ENCODE peak calls at places on chromosomes 12 and 14, in six cellular contexts. One of them, this sample, is unnamed.

GRCh38 chr14:55535521-55536207 is 44.3 kb upstream of the KTN1 start:
- DNase-seq in cardiac fibroblast: no peak
- DNase-seq in adipocyte: no peak
- DNase-seq in substantia nigra: no peak
- DNase-seq in NCI-H748 treated with DMSO at 0.1 percent for 48 hours: no peak
- DNase-seq in fibroblast of mammary gland: no peak
- DNase-seq in this sample: no peak

GRCh38 chr14:99427632-99428315 is 52.9 kb downstream of the SETD3 start:
- DNase-seq in cardiac fibroblast: peak
- DNase-seq in substantia nigra: no peak
- DNase-seq in NCI-H748 treated with DMSO at 0.1 percent for 48 hours: no peak
- DNase-seq in fibroblast of mammary gland: peak
- DNase-seq in adipocyte: no peak
- DNase-seq in this sample: no peak

GRCh38 chr12:106113042-106113441 is 25.7 kb downstream of the NUAK1 start:
- DNase-seq in substantia nigra: no peak
- DNase-seq in adipocyte: peak
- DNase-seq in NCI-H748 treated with DMSO at 0.1 percent for 48 hours: no peak
- DNase-seq in cardiac fibroblast: no peak
- DNase-seq in fibroblast of mammary gland: no peak
- DNase-seq in this sample: no peak

GRCh38 chr12:91774471-91774921 is 371.1 kb downstream of the BTG1 start:
- DNase-seq in fibroblast of mammary gland: peak
- DNase-seq in adipocyte: peak
- DNase-seq in substantia nigra: no peak
- DNase-seq in cardiac fibroblast: peak
- DNase-seq in NCI-H748 treated with DMSO at 0.1 percent for 48 hours: no peak
- DNase-seq in this sample: no peak

GRCh38 chr12:50934981-50935807 is 17.1 kb upstream of the HIGD1C start:
- DNase-seq in fibroblast of mammary gland: peak
- DNase-seq in NCI-H748 treated with DMSO at 0.1 percent for 48 hours: no peak
- DNase-seq in adipocyte: peak
- DNase-seq in cardiac fibroblast: peak
- DNase-seq in substantia nigra: no peak
- DNase-seq in this sample: no peak

GRCh38 chr14:100975668-100976067 is 72.1 kb upstream of the RTL1 start:
- DNase-seq in cardiac fibroblast: no peak
- DNase-seq in fibroblast of mammary gland: peak
- DNase-seq in adipocyte: no peak
- DNase-seq in NCI-H748 treated with DMSO at 0.1 percent for 48 hours: no peak
- DNase-seq in substantia nigra: no peak
- DNase-seq in this sample: no peak

GRCh38 chr14:91154851-91155625 is 41.2 kb downstream of the DGLUCY start:
- DNase-seq in adipocyte: no peak
- DNase-seq in NCI-H748 treated with DMSO at 0.1 percent for 48 hours: peak
- DNase-seq in fibroblast of mammary gland: peak
- DNase-seq in cardiac fibroblast: peak
- DNase-seq in substantia nigra: no peak
- DNase-seq in this sample: peak

GRCh38 chr14:89302396-89302950 is 114.6 kb downstream of the FOXN3 start:
- DNase-seq in substantia nigra: no peak
- DNase-seq in cardiac fibroblast: no peak
- DNase-seq in adipocyte: no peak
- DNase-seq in fibroblast of mammary gland: no peak
- DNase-seq in NCI-H748 treated with DMSO at 0.1 percent for 48 hours: no peak
- DNase-seq in this sample: no peak

GRCh38 chr12:3035815-3036702 is 41.1 kb upstream of the TSPAN9 start:
- DNase-seq in substantia nigra: peak
- DNase-seq in NCI-H748 treated with DMSO at 0.1 percent for 48 hours: no peak
- DNase-seq in cardiac fibroblast: peak
- DNase-seq in fibroblast of mammary gland: peak
- DNase-seq in adipocyte: peak
- DNase-seq in this sample: no peak

GRCh38 chr12:6887460-6887859 is 14.4 kb upstream of the SPSB2 start:
- DNase-seq in substantia nigra: no peak
- DNase-seq in cardiac fibroblast: no peak
- DNase-seq in adipocyte: no peak
- DNase-seq in fibroblast of mammary gland: no peak
- DNase-seq in NCI-H748 treated with DMSO at 0.1 percent for 48 hours: no peak
- DNase-seq in this sample: no peak

GRCh38 chr12:80781313-80781712 is 64.6 kb downstream of the MYF5 start:
- DNase-seq in substantia nigra: no peak
- DNase-seq in NCI-H748 treated with DMSO at 0.1 percent for 48 hours: no peak
- DNase-seq in fibroblast of mammary gland: no peak
- DNase-seq in cardiac fibroblast: no peak
- DNase-seq in adipocyte: no peak
- DNase-seq in this sample: no peak

GRCh38 chr12:6872073-6873048 is 742 bp downstream of the SPSB2 start:
- DNase-seq in adipocyte: peak
- DNase-seq in NCI-H748 treated with DMSO at 0.1 percent for 48 hours: peak
- DNase-seq in substantia nigra: peak
- DNase-seq in cardiac fibroblast: peak
- DNase-seq in fibroblast of mammary gland: peak
- DNase-seq in this sample: peak

GRCh38 chr12:112468041-112468440 is 49.3 kb downstream of the PTPN11 start:
- DNase-seq in NCI-H748 treated with DMSO at 0.1 percent for 48 hours: no peak
- DNase-seq in cardiac fibroblast: no peak
- DNase-seq in adipocyte: no peak
- DNase-seq in fibroblast of mammary gland: no peak
- DNase-seq in substantia nigra: no peak
- DNase-seq in this sample: no peak

GRCh38 chr14:68216957-68217356 is 397.4 kb downstream of the RAD51B start:
- DNase-seq in substantia nigra: no peak
- DNase-seq in NCI-H748 treated with DMSO at 0.1 percent for 48 hours: no peak
- DNase-seq in cardiac fibroblast: no peak
- DNase-seq in adipocyte: no peak
- DNase-seq in fibroblast of mammary gland: no peak
- DNase-seq in this sample: no peak

GRCh38 chr14:80954771-80955299 is 586 bp upstream of the TSHR start:
- DNase-seq in adipocyte: peak
- DNase-seq in substantia nigra: peak
- DNase-seq in NCI-H748 treated with DMSO at 0.1 percent for 48 hours: peak
- DNase-seq in cardiac fibroblast: peak
- DNase-seq in fibroblast of mammary gland: peak
- DNase-seq in this sample: peak

GRCh38 chr12:26100966-26101744 is 23.7 kb downstream of the BHLHE41 start:
- DNase-seq in fibroblast of mammary gland: no peak
- DNase-seq in NCI-H748 treated with DMSO at 0.1 percent for 48 hours: peak
- DNase-seq in adipocyte: no peak
- DNase-seq in cardiac fibroblast: no peak
- DNase-seq in substantia nigra: no peak
- DNase-seq in this sample: no peak